ENCODE peak calls at places on chromosome 14, in five cellular contexts. One of them, this sample, is unnamed.

GRCh38 chr14:61347771-61348443 is 26.5 kb downstream of the PRKCH start:
- DNase-seq in HepG2: no peak
- DNase-seq in K562: no peak
- DNase-seq in HCT116: no peak
- DNase-seq in SK-N-SH: no peak
- DNase-seq in this sample: no peak

GRCh38 chr14:38611928-38612327 is 356.0 kb upstream of the CLEC14A start:
- DNase-seq in HepG2: no peak
- DNase-seq in K562: no peak
- DNase-seq in HCT116: no peak
- DNase-seq in SK-N-SH: no peak
- DNase-seq in this sample: peak; percentile 62

GRCh38 chr14:88599761-88600439 is 37.1 kb downstream of the ZC3H14 start:
- DNase-seq in HepG2: no peak
- DNase-seq in K562: no peak
- DNase-seq in HCT116: no peak
- DNase-seq in SK-N-SH: no peak
- DNase-seq in this sample: no peak

GRCh38 chr14:102028733-102029132 is 58.1 kb downstream of the HSP90AA1 start:
- DNase-seq in HepG2: no peak
- DNase-seq in K562: no peak
- DNase-seq in HCT116: no peak
- DNase-seq in SK-N-SH: no peak
- DNase-seq in this sample: no peak

GRCh38 chr14:59482471-59483331 is 1.5 kb downstream of the L3HYPDH start:
- DNase-seq in HepG2: peak; percentile 58
- DNase-seq in K562: peak; percentile 22
- DNase-seq in HCT116: peak; percentile 60
- DNase-seq in SK-N-SH: no peak
- DNase-seq in this sample: no peak

GRCh38 chr14:87725318-87725717 is 267.7 kb downstream of the GALC start:
- DNase-seq in HepG2: no peak
- DNase-seq in K562: no peak
- DNase-seq in HCT116: no peak
- DNase-seq in SK-N-SH: no peak
- DNase-seq in this sample: no peak

GRCh38 chr14:28515571-28515970 is 251.0 kb upstream of the FOXG1 start:
- DNase-seq in HepG2: no peak
- DNase-seq in K562: no peak
- DNase-seq in HCT116: no peak
- DNase-seq in SK-N-SH: no peak
- DNase-seq in this sample: no peak

GRCh38 chr14:100292776-100293461 is 13.3 kb downstream of the SLC25A29 start:
- DNase-seq in HepG2: no peak
- DNase-seq in K562: no peak
- DNase-seq in HCT116: no peak
- DNase-seq in SK-N-SH: peak; percentile 17
- DNase-seq in this sample: no peak

GRCh38 chr14:93035917-93036651 is 79.6 kb downstream of the ITPK1 start:
- DNase-seq in HepG2: peak; percentile 91
- DNase-seq in K562: peak; percentile 27
- DNase-seq in HCT116: no peak
- DNase-seq in SK-N-SH: no peak
- DNase-seq in this sample: no peak

GRCh38 chr14:53652068-53652467 is 304.6 kb downstream of the BMP4 start:
- DNase-seq in HepG2: no peak
- DNase-seq in K562: no peak
- DNase-seq in HCT116: no peak
- DNase-seq in SK-N-SH: no peak
- DNase-seq in this sample: no peak

GRCh38 chr14:90093942-90094595 is 32.3 kb downstream of the KCNK13 start:
- DNase-seq in HepG2: no peak
- DNase-seq in K562: no peak
- DNase-seq in HCT116: no peak
- DNase-seq in SK-N-SH: no peak
- DNase-seq in this sample: no peak

GRCh38 chr14:61065671-61066070 is 84.6 kb downstream of the SLC38A6 start:
- DNase-seq in HepG2: no peak
- DNase-seq in K562: no peak
- DNase-seq in HCT116: no peak
- DNase-seq in SK-N-SH: no peak
- DNase-seq in this sample: no peak

GRCh38 chr14:78633747-78634146 is 463.6 kb downstream of the NRXN3 start:
- DNase-seq in HepG2: no peak
- DNase-seq in K562: no peak
- DNase-seq in HCT116: no peak
- DNase-seq in SK-N-SH: no peak
- DNase-seq in this sample: no peak

GRCh38 chr14:88277205-88277604 is 45.9 kb downstream of the KCNK10 start:
- DNase-seq in HepG2: no peak
- DNase-seq in K562: no peak
- DNase-seq in HCT116: no peak
- DNase-seq in SK-N-SH: no peak
- DNase-seq in this sample: no peak

GRCh38 chr14:88545256-88545655 is 9.6 kb downstream of the PTPN21 start:
- DNase-seq in HepG2: no peak
- DNase-seq in K562: no peak
- DNase-seq in HCT116: no peak
- DNase-seq in SK-N-SH: no peak
- DNase-seq in this sample: no peak

GRCh38 chr14:99989032-99989431 is 76.2 kb upstream of the EVL start:
- DNase-seq in HepG2: no peak
- DNase-seq in K562: no peak
- DNase-seq in HCT116: no peak
- DNase-seq in SK-N-SH: no peak
- DNase-seq in this sample: no peak

GRCh38 chr14:95609398-95609990 is 74.6 kb downstream of the GLRX5 start:
- DNase-seq in HepG2: peak; percentile 39
- DNase-seq in K562: peak; percentile 20
- DNase-seq in HCT116: peak; percentile 42
- DNase-seq in SK-N-SH: peak; percentile 63
- DNase-seq in this sample: peak; percentile 89

GRCh38 chr14:61280092-61280525 is 1.0 kb downstream of the TMEM30B start:
- DNase-seq in HepG2: no peak
- DNase-seq in K562: no peak
- DNase-seq in HCT116: no peak
- DNase-seq in SK-N-SH: peak; percentile 23
- DNase-seq in this sample: no peak

GRCh38 chr14:22230517-22230916 is 358.5 kb downstream of the DAD1 start:
- DNase-seq in HepG2: no peak
- DNase-seq in K562: no peak
- DNase-seq in HCT116: no peak
- DNase-seq in SK-N-SH: no peak
- DNase-seq in this sample: no peak

GRCh38 chr14:95346820-95347219 is 27.1 kb upstream of the CLMN start:
- DNase-seq in HepG2: no peak
- DNase-seq in K562: no peak
- DNase-seq in HCT116: no peak
- DNase-seq in SK-N-SH: no peak
- DNase-seq in this sample: peak; percentile 43

GRCh38 chr14:33693237-33693636 is 257.6 kb downstream of the EGLN3 start:
- DNase-seq in HepG2: no peak
- DNase-seq in K562: no peak
- DNase-seq in HCT116: no peak
- DNase-seq in SK-N-SH: no peak
- DNase-seq in this sample: no peak

GRCh38 chr14:67440513-67440912 is 28.5 kb upstream of the PLEK2 start:
- DNase-seq in HepG2: no peak
- DNase-seq in K562: no peak
- DNase-seq in HCT116: no peak
- DNase-seq in SK-N-SH: no peak
- DNase-seq in this sample: no peak

GRCh38 chr14:103745424-103745823 is 29.8 kb downstream of the ZFYVE21 start:
- DNase-seq in HepG2: peak; percentile 61
- DNase-seq in K562: no peak
- DNase-seq in HCT116: no peak
- DNase-seq in SK-N-SH: no peak
- DNase-seq in this sample: no peak

DNA sequence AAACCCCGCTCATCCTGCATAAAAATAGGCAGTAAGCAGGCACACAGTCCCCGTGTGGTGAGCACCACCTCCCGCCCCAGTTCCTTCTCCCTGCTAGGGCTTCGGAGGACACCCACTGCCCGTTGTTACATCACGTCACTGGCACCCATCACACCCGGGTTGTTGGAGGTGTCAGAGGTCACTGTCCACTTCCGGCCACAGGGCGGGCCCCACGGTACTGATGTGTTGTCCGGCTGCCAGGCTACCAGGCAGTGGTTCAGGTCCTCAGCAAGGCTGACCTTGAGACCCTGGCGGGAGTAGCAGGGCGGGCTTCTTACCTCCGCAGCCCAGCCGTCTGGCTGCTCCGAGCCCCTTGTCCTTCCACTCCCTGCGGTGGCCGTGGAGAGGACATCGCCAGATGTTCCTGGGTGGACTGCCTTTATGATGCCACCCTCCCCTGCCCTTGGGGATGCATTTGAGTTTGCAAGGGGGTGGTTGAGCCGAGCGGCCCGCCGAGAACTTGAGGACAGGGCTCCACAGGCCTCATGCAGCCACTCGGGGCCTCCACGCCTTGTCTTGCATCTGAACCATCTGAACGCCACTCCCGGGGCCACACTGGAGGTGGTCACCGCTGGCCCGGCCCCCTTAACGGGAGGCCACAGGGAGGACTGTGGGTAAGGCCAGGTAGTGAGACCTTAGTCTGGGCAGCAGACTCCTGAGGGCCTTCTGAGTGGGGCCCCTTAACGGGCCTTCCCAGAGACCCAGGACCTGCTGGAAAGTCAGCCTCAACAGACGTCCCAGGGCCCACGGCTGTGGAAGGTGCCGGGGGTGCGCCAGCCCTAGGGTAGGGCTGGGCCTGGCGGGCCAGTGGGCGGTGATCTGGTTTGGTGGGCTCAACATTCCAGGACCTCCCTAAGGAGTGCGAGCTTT is 27.1 kb upstream of the PLD4 start:
- DNase-seq in HepG2: no peak
- DNase-seq in K562: no peak
- DNase-seq in HCT116: no peak
- DNase-seq in SK-N-SH: peak; percentile 27
- DNase-seq in this sample: no peak
- H3K4me2 ChIP-seq in HepG2: no peak overlapping the region
- H3K4me2 ChIP-seq in K562: no peak overlapping the region
- H3K4me2 ChIP-seq in HCT116: no peak overlapping the region
- H3K4me2 ChIP-seq in SK-N-SH: no peak overlapping the region
- H3K4me2 ChIP-seq in this sample: no peak overlapping the region

GRCh38 chr14:34713122-34713680 is 1.2 kb downstream of the CFL2 start:
- DNase-seq in HepG2: no peak
- DNase-seq in K562: no peak
- DNase-seq in HCT116: no peak
- DNase-seq in SK-N-SH: no peak
- DNase-seq in this sample: no peak

GRCh38 chr14:34710006-34710405 is 4.4 kb downstream of the CFL2 start:
- DNase-seq in HepG2: no peak
- DNase-seq in K562: no peak
- DNase-seq in HCT116: no peak
- DNase-seq in SK-N-SH: no peak
- DNase-seq in this sample: no peak

GRCh38 chr14:34710744-34711143 is 3.6 kb downstream of the CFL2 start:
- DNase-seq in HepG2: no peak
- DNase-seq in K562: no peak
- DNase-seq in HCT116: no peak
- DNase-seq in SK-N-SH: no peak
- DNase-seq in this sample: no peak

GRCh38 chr14:34711808-34712712 is 2.3 kb downstream of the CFL2 start:
- DNase-seq in HepG2: no peak
- DNase-seq in K562: no peak
- DNase-seq in HCT116: no peak
- DNase-seq in SK-N-SH: no peak
- DNase-seq in this sample: no peak

DNA sequence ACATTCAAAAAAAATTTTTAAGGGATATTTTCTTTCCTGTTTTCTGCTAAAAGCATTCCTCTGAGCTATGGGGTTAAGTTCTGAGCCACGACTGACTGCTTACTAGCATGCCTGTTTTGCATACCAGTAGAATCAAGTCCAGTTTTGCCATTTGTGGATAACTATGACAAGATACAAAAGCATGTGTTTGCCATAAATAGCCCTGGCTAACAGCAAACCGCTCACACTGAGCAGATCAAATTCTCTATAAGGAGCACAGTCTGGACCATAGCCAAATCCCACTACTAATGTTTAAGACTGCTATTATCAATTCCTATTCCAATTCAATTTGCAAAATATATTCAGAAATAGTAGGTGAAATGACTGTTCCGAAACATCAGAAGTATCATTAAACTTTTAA is 3.2 kb downstream of the CFL2 start:
- DNase-seq in HepG2: no peak
- DNase-seq in K562: no peak
- DNase-seq in HCT116: no peak
- DNase-seq in SK-N-SH: peak; percentile 59
- DNase-seq in this sample: no peak
- TF ChIP-seq POLR2AphosphoS5 in HepG2: peak; percentile 35
- TF ChIP-seq POLR2AphosphoS5 in K562: no peak
- TF ChIP-seq POLR2AphosphoS5 in HCT116: no peak
- TF ChIP-seq POLR2AphosphoS5 in SK-N-SH: peak; percentile 66
- TF ChIP-seq POLR2AphosphoS5 in this sample: no peak

DNA sequence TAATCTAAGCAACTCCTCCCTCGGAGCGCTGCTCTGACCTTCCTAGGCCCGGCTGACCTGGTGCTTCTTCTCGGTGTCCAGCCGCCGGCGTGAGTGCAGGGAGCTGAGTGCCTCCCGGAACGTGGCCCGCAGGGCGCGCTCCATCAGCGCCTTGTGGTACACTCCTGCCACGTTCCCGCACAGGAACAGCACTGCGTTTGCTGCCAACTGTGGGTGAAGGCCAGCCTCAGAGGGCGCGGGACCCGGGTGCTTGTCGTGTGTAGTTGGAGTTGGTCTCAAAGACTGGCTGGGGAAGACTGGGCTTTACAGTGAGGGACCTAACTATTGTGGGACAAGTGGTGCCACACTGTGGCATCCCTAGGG is 3.2 kb downstream of the ADCY4 start:
- DNase-seq in HepG2: no peak
- DNase-seq in K562: no peak
- DNase-seq in HCT116: no peak
- DNase-seq in SK-N-SH: no peak
- DNase-seq in this sample: no peak
- H3K4me2 ChIP-seq in HepG2: peak overlapping the region; percentile 92
- H3K4me2 ChIP-seq in K562: no peak overlapping the region
- H3K4me2 ChIP-seq in HCT116: no peak overlapping the region
- H3K4me2 ChIP-seq in SK-N-SH: no peak overlapping the region
- H3K4me2 ChIP-seq in this sample: peak overlapping the region; percentile 92

GRCh38 chr14:91126761-91127160 is 12.9 kb downstream of the DGLUCY start:
- DNase-seq in HepG2: no peak
- DNase-seq in K562: no peak
- DNase-seq in HCT116: no peak
- DNase-seq in SK-N-SH: no peak
- DNase-seq in this sample: no peak

GRCh38 chr14:91127924-91128323 is 14.1 kb downstream of the DGLUCY start:
- DNase-seq in HepG2: no peak
- DNase-seq in K562: no peak
- DNase-seq in HCT116: no peak
- DNase-seq in SK-N-SH: no peak
- DNase-seq in this sample: no peak

GRCh38 chr14:91125801-91126200 is 11.9 kb downstream of the DGLUCY start:
- DNase-seq in HepG2: no peak
- DNase-seq in K562: no peak
- DNase-seq in HCT116: no peak
- DNase-seq in SK-N-SH: no peak
- DNase-seq in this sample: no peak

GRCh38 chr14:91128699-91129098 is 14.8 kb downstream of the DGLUCY start:
- DNase-seq in HepG2: no peak
- DNase-seq in K562: no peak
- DNase-seq in HCT116: no peak
- DNase-seq in SK-N-SH: no peak
- DNase-seq in this sample: no peak

GRCh38 chr14:91127411-91127810 is 13.5 kb downstream of the DGLUCY start:
- DNase-seq in HepG2: no peak
- DNase-seq in K562: no peak
- DNase-seq in HCT116: no peak
- DNase-seq in SK-N-SH: no peak
- DNase-seq in this sample: no peak
- TF ChIP-seq POLR2AphosphoS5 in HepG2: no peak
- TF ChIP-seq POLR2AphosphoS5 in K562: no peak
- TF ChIP-seq POLR2AphosphoS5 in HCT116: no peak
- TF ChIP-seq POLR2AphosphoS5 in SK-N-SH: no peak
- TF ChIP-seq POLR2AphosphoS5 in this sample: no peak